ENCODE peak calls at places on chromosomes 11 and 22, in four cellular contexts. Z is lower leg skin, E is GM23338, S is fibroblast of lung. X is an unnamed sample.
A peak's percentile ranks its signal among the peaks of the same experiment; 100 is the strongest.

GRCh38 chr11:23725752-23726151 is 771.1 kb upstream of the LUZP2 start:
- DNase-seq in E (no peak), Z (no peak), S (peak; percentile 2), X (peak; percentile 38)

GRCh38 chr11:128784059-128784804 is 82.9 kb downstream of the KCNJ1 start:
- DNase-seq in Z (no peak), S (no peak), E (peak; percentile 76), X (no peak)

GRCh38 chr22:22213231-22213630 is 31.4 kb upstream of the VPREB1 start:
- DNase-seq in Z (no peak), S (peak; percentile 38), E (no peak), X (no peak)

GRCh38 chr11:112100457-112100856 is 13.8 kb downstream of the SDHD start:
- DNase-seq in S (peak; percentile 62), E (no peak), Z (no peak), X (no peak)

GRCh38 chr11:119882316-119882715 is 153.3 kb upstream of the NECTIN1 start:
- DNase-seq in Z (no peak), S (no peak), E (no peak), X (no peak)

GRCh38 chr11:2089536-2090165 is 49.5 kb downstream of the IGF2 start:
- DNase-seq in Z (no peak), E (peak; percentile 69), S (peak; percentile 47), X (peak; percentile 25)

GRCh38 chr11:72838691-72839305 is 24.6 kb downstream of the ATG16L2 start:
- DNase-seq in S (no peak), E (no peak), Z (no peak), X (peak; percentile 37)

GRCh38 chr11:68840661-68841653 is 759 bp downstream of the CPT1A start:
- DNase-seq in S (peak; percentile 77), Z (no peak), E (peak; percentile 73), X (peak; percentile 56)

GRCh38 chr11:95282337-95282751 is 51.3 kb upstream of the SESN3 start:
- DNase-seq in S (peak; percentile 47), Z (peak; percentile 45), E (peak; percentile 48), X (peak; percentile 26)

GRCh38 chr11:57311109-57311936 is 13.4 kb downstream of the TNKS1BP1 start:
- DNase-seq in Z (peak; percentile 95), E (peak; percentile 97), S (peak; percentile 99), X (peak; percentile 98)

GRCh38 chr11:72191961-72192381 is at the start of gene FOLR1:
- DNase-seq in E (peak; percentile 61), S (no peak), Z (no peak), X (no peak)

GRCh38 chr22:43346521-43346929 is 3.4 kb upstream of the SCUBE1 start:
- DNase-seq in S (peak; percentile 19), Z (no peak), E (peak; percentile 85), X (peak; percentile 24)

GRCh38 chr11:44950625-44951472 is at the start of gene TP53I11:
- DNase-seq in S (peak; percentile 66), E (no peak), Z (peak; percentile 52), X (peak; percentile 83)

GRCh38 chr22:42061041-42061440 is 9.6 kb downstream of the NAGA start:
- DNase-seq in Z (no peak), S (no peak), E (no peak), X (no peak)

GRCh38 chr11:95050595-95051202 is 1.5 kb downstream of the KDM4F start:
- DNase-seq in Z (no peak), S (no peak), E (no peak), X (no peak)

GRCh38 chr11:76578655-76579046 is 91.9 kb downstream of the LRRC32 start:
- DNase-seq in E (peak; percentile 39), S (no peak), Z (no peak), X (peak; percentile 47)

GRCh38 chr11:44978279-44978960 is 27.7 kb upstream of the TP53I11 start:
- DNase-seq in S (no peak), E (no peak), Z (no peak), X (peak; percentile 24)

GRCh38 chr11:78325274-78325781 is 92.3 kb downstream of the GAB2 start:
- DNase-seq in E (no peak), S (no peak), Z (no peak), X (no peak)

GRCh38 chr11:46918087-46918751 is at the start of gene LRP4:
- DNase-seq in S (peak; percentile 21), Z (no peak), E (peak; percentile 73), X (no peak)

GRCh38 chr11:131845255-131845654 is 474.8 kb downstream of the NTM start:
- DNase-seq in S (no peak), Z (no peak), E (peak; percentile 77), X (no peak)

GRCh38 chr11:126163074-126163700 is 48.3 kb downstream of the RPUSD4 start:
- DNase-seq in Z (peak; percentile 77), E (no peak), S (peak; percentile 92), X (peak; percentile 59)

GRCh38 chr11:119175493-119176077 is 7.1 kb downstream of the NLRX1 start:
- DNase-seq in S (no peak), E (no peak), Z (no peak), X (peak; percentile 27)

GRCh38 chr22:27372969-27373670 is 428.4 kb downstream of the MN1 start:
- DNase-seq in E (peak; percentile 94), Z (no peak), S (no peak), X (no peak)

GRCh38 chr22:36293606-36294292 is 40.8 kb downstream of the APOL1 start:
- DNase-seq in E (no peak), S (no peak), Z (no peak), X (no peak)

GRCh38 chr22:20531404-20532181 is 24.2 kb downstream of the MED15 start:
- DNase-seq in E (peak; percentile 68), S (peak; percentile 80), Z (no peak), X (peak; percentile 88)

GRCh38 chr22:24059121-24059520 is 48.0 kb downstream of the CABIN1 start:
- DNase-seq in S (peak; percentile 84), Z (peak; percentile 57), E (no peak), X (peak; percentile 92)

GRCh38 chr11:125175166-125175565 is 10.6 kb downstream of the PKNOX2 start:
- DNase-seq in Z (no peak), E (no peak), S (no peak), X (no peak)

DNA sequence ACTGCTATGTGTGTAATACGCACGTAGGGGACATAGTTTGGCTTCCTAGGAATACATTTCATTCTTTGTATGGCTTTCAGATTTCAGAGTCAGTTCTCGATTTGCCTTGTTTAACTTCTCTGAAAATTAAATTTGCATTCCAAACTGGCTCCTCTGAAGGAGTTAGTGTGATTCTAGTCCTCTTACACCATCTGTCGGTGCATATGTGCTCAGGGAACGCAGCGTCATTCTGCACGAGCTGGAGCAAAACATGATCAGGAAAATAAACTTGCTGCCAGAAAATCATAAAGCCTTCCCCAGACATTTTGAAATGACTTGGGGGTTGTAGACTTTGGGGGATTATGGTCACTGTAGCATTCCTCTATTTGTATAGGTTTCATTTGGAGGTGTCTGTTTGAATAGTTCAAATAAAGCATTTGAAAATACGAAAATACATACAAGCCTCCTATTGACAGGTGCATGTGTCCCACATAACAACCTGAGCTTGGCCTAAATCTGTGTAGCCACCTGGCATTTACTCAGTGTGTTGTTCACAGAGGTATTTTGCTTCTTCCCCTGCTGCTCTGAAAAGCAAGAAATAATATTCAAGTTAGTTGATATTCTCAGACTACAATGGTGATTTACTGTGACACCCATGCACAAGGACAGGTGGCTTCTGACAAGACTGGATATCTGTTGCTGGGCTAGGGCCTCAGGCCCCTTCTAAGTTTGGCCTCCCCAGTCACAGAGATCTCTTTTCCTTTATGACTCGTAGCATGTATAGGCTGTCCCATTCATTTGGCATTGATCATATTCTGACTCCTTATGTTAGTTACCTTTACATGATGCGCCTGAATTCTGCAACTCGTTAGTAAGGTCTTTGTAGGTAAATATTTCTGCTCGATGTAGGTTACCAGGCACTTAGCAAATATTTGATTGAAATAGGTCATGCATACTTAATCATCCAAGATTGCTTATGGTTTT is 81.6 kb upstream of the SORL1-AS1 start:
- DNase-seq in E (peak; percentile 19), S (peak; percentile 52), Z (peak; percentile 16), X (peak; percentile 26)
- TF ChIP-seq CTCF in E (peak; percentile 46), S (peak; percentile 66), Z (no peak), X (peak; percentile 26)

GRCh38 chr11:62601364-62602140 is at the start of gene MTA2:
- DNase-seq in S (peak; percentile 98), Z (peak; percentile 97), E (peak; percentile 99), X (peak; percentile 99)
- TF ChIP-seq CTCF in S (no peak), Z (no peak), E (no peak), X (no peak)

GRCh38 chr11:102831128-102831708 is 12.2 kb downstream of the MMP3 start:
- DNase-seq in S (peak; percentile 62), Z (peak; percentile 32), E (peak; percentile 78), X (peak; percentile 31)
- TF ChIP-seq CTCF in S (peak; percentile 53), Z (no peak), E (peak; percentile 80), X (peak; percentile 38)

DNA sequence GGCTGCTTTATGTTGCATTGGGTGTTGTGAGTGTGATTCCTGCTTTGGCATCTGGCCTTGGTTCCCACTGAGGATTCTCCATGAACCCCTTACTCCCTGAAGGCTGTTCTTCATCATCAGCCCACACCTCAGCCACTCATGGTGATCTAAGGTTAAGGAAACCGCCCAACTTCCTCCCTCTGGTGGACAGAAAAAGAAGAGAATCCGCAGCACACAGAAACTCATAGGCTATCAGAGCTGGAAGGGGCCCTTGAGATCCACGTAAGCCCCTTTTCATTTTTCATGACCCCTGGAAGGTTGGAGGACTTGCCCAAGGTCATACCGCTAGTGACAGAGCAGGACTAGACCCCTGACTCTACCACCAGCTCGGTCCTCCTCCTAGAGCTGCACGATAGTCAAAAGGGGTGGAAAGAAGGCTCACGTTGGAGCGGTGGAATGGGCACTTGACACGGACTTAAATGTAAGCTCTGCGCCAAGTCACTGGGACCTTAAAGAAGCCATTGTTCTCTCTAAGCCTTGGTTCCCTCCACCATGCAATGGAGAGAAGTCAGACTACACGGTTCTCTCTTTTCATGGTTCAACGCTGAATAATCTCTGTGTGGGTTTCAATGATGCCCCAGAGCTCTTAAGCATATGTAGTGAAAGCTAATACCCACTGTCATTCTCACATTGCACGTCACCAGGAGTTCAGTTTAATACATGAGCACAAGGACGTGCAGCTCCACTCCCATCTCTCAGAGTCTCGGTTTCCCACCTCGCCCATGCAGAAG is 83.6 kb upstream of the CRTAM start:
- DNase-seq in E (peak; percentile 73), S (no peak), Z (no peak), X (peak; percentile 35)
- TF ChIP-seq CTCF in E (peak; percentile 71), S (no peak), Z (no peak), X (peak; percentile 48)

GRCh38 chr11:8794677-8795103 is 112.1 kb downstream of the RPL27A start:
- DNase-seq in E (peak; percentile 69), S (no peak), Z (no peak), X (no peak)
- TF ChIP-seq CTCF in E (peak; percentile 54), S (no peak), Z (no peak), X (peak; percentile 9)

DNA sequence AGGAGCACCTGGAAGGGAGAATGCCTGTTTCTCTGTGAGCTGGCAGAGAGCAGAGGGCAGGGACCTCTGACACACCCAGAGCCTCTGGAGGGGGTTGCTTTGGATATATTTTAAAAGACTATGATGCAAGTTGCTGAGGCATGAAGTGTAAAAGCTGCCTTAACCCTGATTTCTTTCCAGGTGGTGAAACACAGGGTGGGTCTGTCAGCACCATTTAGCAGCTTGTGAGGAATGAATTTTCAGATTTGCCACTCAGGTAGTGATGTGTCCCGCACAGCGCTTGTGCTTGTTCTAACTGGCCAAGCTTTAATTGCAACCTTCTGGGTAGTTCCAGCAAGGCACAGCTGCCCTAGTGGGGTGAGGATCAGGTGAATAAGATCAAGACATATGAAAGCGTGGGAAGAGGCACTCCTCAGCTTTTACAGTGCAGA is 90.2 kb downstream of the SWAP70 start:
- DNase-seq in Z (peak; percentile 43), S (no peak), E (no peak), X (no peak)
- TF ChIP-seq CTCF in Z (no peak), S (no peak), E (no peak), X (no peak)

GRCh38 chr11:66388746-66389386 is 17.3 kb upstream of the SLC29A2 start:
- DNase-seq in S (peak; percentile 77), E (peak; percentile 94), Z (peak; percentile 56), X (peak; percentile 80)
- TF ChIP-seq CTCF in S (peak; percentile 87), E (peak; percentile 93), Z (no peak), X (peak; percentile 92)

GRCh38 chr11:74024630-74025029 is 15.7 kb upstream of the UCP3 start:
- DNase-seq in S (peak; percentile 95), Z (peak; percentile 34), E (no peak), X (peak; percentile 90)
- TF ChIP-seq CTCF in S (no peak), Z (no peak), E (no peak), X (no peak)

X was measured in fibroblast of pulmonary artery.